ENCODE peak calls at places on chromosomes 12 and 14, in four cellular contexts. O is WTC11, N is GM12878, S is HepG2. F is an unnamed sample.

GRCh38 chr14:48504921-48505320 is 829.5 kb upstream of the MDGA2 start:
- DNase-seq in O (no peak), N (no peak), S (no peak), F (no peak)

GRCh38 chr12:53170876-53171724 is 9.4 kb upstream of the ZNF740 start:
- DNase-seq in O (no peak), N (no peak), S (no peak), F (no peak)

GRCh38 chr14:38839743-38840375 is 263.2 kb downstream of the SEC23A start:
- DNase-seq in O (no peak), N (no peak), S (no peak), F (no peak)

GRCh38 chr12:65958456-65958855 is 134.2 kb downstream of the HMGA2 start:
- DNase-seq in O (no peak), N (no peak), S (no peak), F (no peak)

GRCh38 chr12:121442028-121442948 is 42.4 kb downstream of the RNF34 start:
- DNase-seq in O (no peak), N (no peak), S (no peak), F (no peak)

GRCh38 chr12:102376251-102376747 is 104.1 kb downstream of the IGF1 start:
- DNase-seq in O (no peak), N (no peak), S (no peak), F (peak)

GRCh38 chr12:99649551-99649950 is 2.0 kb downstream of the GARIN6 start:
- DNase-seq in O (no peak), N (no peak), S (no peak), F (no peak)

GRCh38 chr12:47820631-47821345 is 1.1 kb upstream of the HDAC7 start:
- DNase-seq in O (peak), N (no peak), S (peak), F (peak)

GRCh38 chr12:113103756-113104450 is 31.7 kb downstream of the RASAL1 start:
- DNase-seq in O (peak), N (no peak), S (peak), F (peak)

GRCh38 chr12:64780220-64780530 is 21.0 kb upstream of the GNS start:
- DNase-seq in O (no peak), N (no peak), S (no peak), F (no peak)

GRCh38 chr14:104509673-104510072 is 69.9 kb upstream of the C14orf180 start:
- DNase-seq in O (no peak), N (no peak), S (no peak), F (no peak)

GRCh38 chr14:64671591-64671990 is 32.6 kb upstream of the PLEKHG3 start:
- DNase-seq in O (no peak), N (no peak), S (peak), F (peak)

GRCh38 chr12:692274-692673 is 29.0 kb upstream of the NINJ2 start:
- DNase-seq in O (no peak), N (no peak), S (no peak), F (no peak)

GRCh38 chr14:80959448-80960006 is 4.1 kb downstream of the TSHR start:
- DNase-seq in O (no peak), N (peak), S (no peak), F (no peak)

GRCh38 chr12:65665817-65666216 is 158.5 kb upstream of the HMGA2 start:
- DNase-seq in O (no peak), N (no peak), S (no peak), F (no peak)

GRCh38 chr12:122891661-122892525 is 4.0 kb downstream of the VPS37B start:
- DNase-seq in O (no peak), N (no peak), S (no peak), F (peak)

GRCh38 chr12:26863515-26863914 is 30.5 kb upstream of the ITPR2 start:
- DNase-seq in O (no peak), N (no peak), S (no peak), F (no peak)

GRCh38 chr12:103840881-103841689 is at the start of gene NT5DC3:
- DNase-seq in O (peak), N (peak), S (peak), F (peak)

GRCh38 chr14:71362282-71362681 is 455.0 kb downstream of the PCNX1 start:
- DNase-seq in O (no peak), N (no peak), S (no peak), F (peak)

GRCh38 chr14:71361335-71361734 is 454.1 kb downstream of the PCNX1 start:
- DNase-seq in O (no peak), N (no peak), S (peak), F (peak)

GRCh38 chr14:71361874-71362273 is 454.6 kb downstream of the PCNX1 start:
- DNase-seq in O (no peak), N (no peak), S (no peak), F (no peak)

GRCh38 chr14:71363961-71364360 is 456.7 kb downstream of the PCNX1 start:
- DNase-seq in O (no peak), N (no peak), S (no peak), F (no peak)

GRCh38 chr14:71362920-71363584 is 455.8 kb downstream of the PCNX1 start:
- DNase-seq in O (no peak), N (peak), S (no peak), F (no peak)
- TF ChIP-seq TCF7 in O (no peak), N (no peak), S (no peak), F (no peak)

GRCh38 chr12:94938583-94938982 is 64.9 kb downstream of the NDUFA12 start:
- DNase-seq in O (no peak), N (no peak), S (no peak), F (no peak)

GRCh38 chr12:94940771-94941170 is 62.7 kb downstream of the NDUFA12 start:
- DNase-seq in O (no peak), N (no peak), S (no peak), F (no peak)

GRCh38 chr12:94942663-94943062 is 60.8 kb downstream of the NDUFA12 start:
- DNase-seq in O (no peak), N (no peak), S (no peak), F (no peak)

DNA sequence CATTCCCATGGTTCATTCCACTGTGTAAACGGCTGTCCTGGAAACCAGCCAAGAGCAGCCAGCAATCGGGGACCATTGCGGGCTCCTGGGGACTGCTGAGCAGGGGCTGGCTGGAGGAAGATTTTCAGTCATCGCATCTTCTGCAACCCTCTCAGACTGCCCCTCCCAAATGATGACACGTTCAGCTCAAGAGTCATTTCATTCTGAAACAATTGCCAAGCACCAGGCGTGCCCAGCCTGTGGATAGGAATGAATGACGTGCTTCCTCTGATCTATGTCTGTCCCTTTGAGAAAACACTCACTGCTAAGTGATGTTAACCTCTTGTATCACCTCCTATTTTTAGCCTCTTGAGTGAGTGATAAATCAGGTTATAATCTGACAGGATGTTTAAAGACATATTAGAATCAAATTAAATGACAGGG is 62.0 kb downstream of the NDUFA12 start:
- DNase-seq in O (no peak), N (no peak), S (no peak), F (no peak)
- TF ChIP-seq NR2C2 in O (no peak), N (no peak), S (no peak), F (no peak)

GRCh38 chr14:90848944-90849731 is 32.9 kb upstream of the TTC7B start:
- DNase-seq in O (no peak), N (no peak), S (peak), F (peak)

GRCh38 chr14:90853116-90853515 is 36.9 kb upstream of the TTC7B start:
- DNase-seq in O (no peak), N (no peak), S (no peak), F (no peak)

GRCh38 chr14:90851327-90852036 is 35.3 kb upstream of the TTC7B start:
- DNase-seq in O (no peak), N (no peak), S (peak), F (no peak)

GRCh38 chr14:90849787-90850444 is 33.7 kb upstream of the TTC7B start:
- DNase-seq in O (no peak), N (no peak), S (no peak), F (no peak)

GRCh38 chr14:90850487-90850886 is 34.3 kb upstream of the TTC7B start:
- DNase-seq in O (no peak), N (no peak), S (peak), F (no peak)
- TF ChIP-seq TCF7 in O (no peak), N (no peak), S (no peak), F (no peak)

GRCh38 chr14:73264896-73265720 is 27.8 kb downstream of the PAPLN start:
- DNase-seq in O (no peak), N (no peak), S (no peak), F (no peak)
- TF ChIP-seq NR2C2 in O (no peak), N (no peak), S (no peak), F (no peak)

GRCh38 chr12:6552140-6552551 is 3.7 kb downstream of the IFFO1 start:
- DNase-seq in O (no peak), N (no peak), S (no peak), F (no peak)

GRCh38 chr12:6553051-6553868 is 2.6 kb downstream of the IFFO1 start:
- DNase-seq in O (no peak), N (no peak), S (no peak), F (no peak)

GRCh38 chr12:6551063-6551461 is 4.8 kb downstream of the IFFO1 start:
- DNase-seq in O (no peak), N (no peak), S (no peak), F (no peak)

GRCh38 chr12:6550294-6551062 is 5.4 kb downstream of the IFFO1 start:
- DNase-seq in O (no peak), N (no peak), S (no peak), F (no peak)

GRCh38 chr12:6551496-6552139 is 4.2 kb downstream of the IFFO1 start:
- DNase-seq in O (no peak), N (no peak), S (no peak), F (no peak)
- TF ChIP-seq TCF7 in O (no peak), N (no peak), S (no peak), F (no peak)

DNA sequence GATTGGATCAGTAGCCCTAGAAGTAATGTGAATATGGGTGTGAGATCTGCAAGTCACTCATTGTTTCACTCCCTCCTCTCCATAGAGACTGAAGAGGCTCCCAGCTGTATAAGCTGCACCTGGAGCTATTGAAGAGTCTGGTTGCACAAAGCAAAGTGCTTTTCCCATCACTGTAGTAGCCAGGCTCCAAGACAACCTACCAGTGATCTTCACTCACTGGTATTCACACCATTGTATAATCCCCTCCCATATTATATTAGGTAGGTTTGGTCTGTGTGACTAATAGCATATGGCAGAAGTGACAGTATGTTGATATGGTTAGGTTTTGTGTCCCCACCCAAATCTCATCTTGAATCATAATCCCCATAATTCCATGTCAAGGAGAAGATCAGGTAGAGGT is 64.4 kb downstream of the ZFC3H1 start:
- DNase-seq in O (no peak), N (no peak), S (no peak), F (no peak)
- TF ChIP-seq NR2C2 in O (no peak), N (no peak), S (no peak), F (no peak)

GRCh38 chr14:61591862-61592261 is 103.5 kb upstream of the HIF1A start:
- DNase-seq in O (no peak), N (no peak), S (no peak), F (no peak)

GRCh38 chr14:61587397-61587713 is 108.0 kb upstream of the HIF1A start:
- DNase-seq in O (no peak), N (no peak), S (no peak), F (no peak)

GRCh38 chr14:61588419-61588901 is 106.9 kb upstream of the HIF1A start:
- DNase-seq in O (no peak), N (no peak), S (no peak), F (no peak)

GRCh38 chr14:61586539-61587396 is 108.5 kb upstream of the HIF1A start:
- DNase-seq in O (no peak), N (no peak), S (no peak), F (no peak)

DNA sequence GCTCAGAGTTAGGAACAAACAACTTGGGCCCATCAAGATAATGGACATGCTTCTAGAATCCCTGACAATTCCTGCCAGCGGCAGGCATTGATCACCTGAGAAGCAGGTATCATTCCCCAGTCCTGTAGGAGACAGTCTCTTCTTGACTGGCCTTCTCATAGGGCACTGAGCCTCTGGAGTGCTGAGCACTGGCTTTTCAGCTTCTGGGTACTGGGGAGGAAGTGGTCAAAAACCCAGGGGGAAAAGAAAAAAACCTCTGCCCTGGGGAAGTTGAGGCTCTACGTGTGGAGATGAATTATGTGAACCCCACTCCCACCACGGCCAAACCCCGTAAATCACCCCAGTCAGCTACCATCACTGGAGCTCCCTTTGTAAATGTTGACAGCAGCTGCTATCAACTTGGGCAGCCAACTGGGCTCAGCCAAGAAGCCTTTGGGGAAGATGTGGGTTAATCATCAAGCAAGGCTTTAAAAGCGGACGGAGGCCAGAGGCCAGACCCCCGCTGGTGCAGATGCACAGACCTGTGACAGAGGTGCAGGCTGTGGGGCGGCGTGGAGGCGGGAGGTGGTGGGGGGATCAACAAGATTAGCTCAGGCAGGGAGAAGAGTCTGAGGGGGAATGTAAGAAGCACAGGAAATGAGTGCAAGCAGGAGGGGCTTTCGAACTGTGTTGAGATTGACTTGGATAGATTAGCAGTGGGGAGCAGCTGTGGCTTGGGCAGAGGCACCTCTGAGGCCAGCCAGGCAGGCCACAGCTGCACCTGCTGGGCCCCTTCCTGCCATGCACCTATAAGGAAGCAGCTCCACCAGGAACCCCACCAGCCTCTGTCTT is 105.4 kb upstream of the HIF1A start:
- DNase-seq in O (peak), N (no peak), S (no peak), F (no peak)
- TF ChIP-seq TCF7 in O (no peak), N (no peak), S (no peak), F (no peak)

DNA sequence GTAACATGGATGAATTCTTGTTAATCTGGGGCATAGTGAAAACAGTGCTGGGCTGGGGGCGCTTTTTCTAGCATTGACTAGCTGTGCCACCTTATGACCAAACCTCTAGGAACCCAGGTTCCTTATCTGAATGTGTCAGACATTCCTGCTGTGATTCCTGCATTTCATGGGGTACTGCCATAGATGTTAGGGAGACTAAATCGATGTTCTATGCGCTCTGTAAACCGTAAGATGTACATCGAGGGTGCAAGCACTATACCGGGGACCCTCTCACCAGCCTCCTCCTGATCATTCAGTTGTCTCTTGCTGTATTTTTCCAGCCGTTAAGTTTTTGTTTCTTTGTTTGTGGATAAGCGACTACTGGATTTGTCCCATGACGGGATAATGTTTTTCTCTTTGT is 170.9 kb upstream of the PARP11 start:
- DNase-seq in O (no peak), N (no peak), S (no peak), F (no peak)
- TF ChIP-seq NR2C2 in O (no peak), N (no peak), S (no peak), F (no peak)

GRCh38 chr14:36315159-36315853 is 5.1 kb downstream of the MBIP start:
- DNase-seq in O (no peak), N (peak), S (no peak), F (no peak)

GRCh38 chr14:36317650-36318049 is 2.8 kb downstream of the MBIP start:
- DNase-seq in O (no peak), N (no peak), S (no peak), F (no peak)

GRCh38 chr14:36313898-36314297 is 6.5 kb downstream of the MBIP start:
- DNase-seq in O (no peak), N (no peak), S (peak), F (no peak)

GRCh38 chr14:36313206-36313605 is 7.2 kb downstream of the MBIP start:
- DNase-seq in O (no peak), N (no peak), S (no peak), F (no peak)

GRCh38 chr14:36316131-36316530 is 4.3 kb downstream of the MBIP start:
- DNase-seq in O (no peak), N (no peak), S (no peak), F (no peak)
- TF ChIP-seq TCF7 in O (no peak), N (no peak), S (no peak), F (no peak)

DNA sequence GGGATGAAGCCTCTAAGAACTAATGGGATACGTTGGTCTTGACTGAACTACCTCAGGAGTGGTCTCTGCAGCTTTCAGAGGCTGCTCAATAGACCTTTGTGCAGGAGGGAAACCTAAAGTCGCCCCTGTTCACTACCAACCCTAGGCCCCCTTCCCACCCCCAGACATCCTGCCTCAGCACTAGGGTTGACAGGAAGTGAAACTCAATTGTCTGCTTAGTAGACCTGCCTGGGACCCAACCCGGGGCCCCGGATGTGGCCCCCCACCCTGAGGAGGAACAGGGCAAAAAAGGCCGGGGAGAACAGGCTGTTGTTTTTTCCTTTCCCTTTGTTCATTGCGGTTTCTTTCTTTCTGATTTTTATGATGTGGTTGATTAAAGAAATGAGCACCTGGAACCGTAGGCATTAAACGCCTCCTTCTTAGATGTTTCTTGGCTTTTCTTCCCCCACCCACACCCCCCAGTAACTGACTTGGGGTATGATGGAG is 1.6 kb upstream of the DGKA start:
- DNase-seq in O (no peak), N (peak), S (no peak), F (no peak)
- TF ChIP-seq NR2C2 in O (no peak), N (no peak), S (no peak), F (no peak)